ENCODE peak calls at places on chromosomes 1 and 21, in nine cellular contexts. N is heart left ventricle, F is suprapubic skin, P is testis, M is body of pancreas, R is pancreas, X is stomach, L is OCI-LY7, H is fibroblast of lung. E is an unnamed sample.

GRCh38 chr1:176541663-176542062 is 78.7 kb downstream of the PAPPA2 start:
- DNase-seq in N (no peak), F (no peak), P (no peak), M (no peak), R (no peak), X (no peak), L (no peak), H (no peak), E (no peak)

GRCh38 chr1:178093150-178093957 is 550 bp upstream of the RASAL2 start:
- DNase-seq in N (peak; percentile 94), F (peak; percentile 94), P (peak; percentile 96), M (peak; percentile 94), R (peak; percentile 91), X (peak; percentile 90), L (peak; percentile 64), H (peak; percentile 98), E (peak; percentile 95)

GRCh38 chr1:30130106-30130505 is 593.3 kb downstream of the MATN1 start:
- DNase-seq in N (no peak), F (no peak), P (no peak), M (no peak), R (no peak), X (no peak), L (no peak), H (no peak), E (no peak)

GRCh38 chr1:243845888-243846287 is 4.2 kb downstream of the AKT3 start:
- DNase-seq in N (no peak), F (no peak), P (no peak), M (no peak), R (no peak), X (no peak), L (no peak), H (no peak), E (no peak)

GRCh38 chr21:44946254-44947041 is 6.6 kb downstream of the SLX9 start:
- DNase-seq in N (no peak), F (peak; percentile 72), P (no peak), M (no peak), R (no peak), X (no peak), L (no peak), H (no peak), E (no peak)

GRCh38 chr1:23394176-23394575 is 24.5 kb upstream of the ZNF436 start:
- DNase-seq in N (no peak), F (no peak), P (no peak), M (no peak), R (no peak), X (no peak), L (no peak), H (peak; percentile 82), E (no peak)

GRCh38 chr1:116495534-116495933 is 75.3 kb downstream of the CD58 start:
- DNase-seq in N (no peak), F (no peak), P (no peak), M (no peak), R (no peak), X (no peak), L (no peak), H (peak; percentile 57), E (no peak)

GRCh38 chr1:9186082-9186859 is 48.3 kb upstream of the H6PD start:
- DNase-seq in N (no peak), F (no peak), P (no peak), M (no peak), R (no peak), X (no peak), L (no peak), H (peak; percentile 64), E (no peak)

GRCh38 chr1:38137164-38137563 is 90.6 kb upstream of the POU3F1 start:
- DNase-seq in N (no peak), F (no peak), P (no peak), M (no peak), R (no peak), X (no peak), L (no peak), H (no peak), E (no peak)

GRCh38 chr1:245704765-245705164 is 550.0 kb downstream of the KIF26B start:
- DNase-seq in N (no peak), F (no peak), P (no peak), M (no peak), R (no peak), X (no peak), L (no peak), H (peak; percentile 80), E (no peak)

GRCh38 chr1:198151688-198152087 is 5.1 kb upstream of the NEK7 start:
- DNase-seq in N (no peak), F (no peak), P (no peak), M (no peak), R (no peak), X (no peak), L (no peak), H (peak; percentile 73), E (no peak)

GRCh38 chr1:165483412-165483811 is 38.5 kb upstream of the RXRG start:
- DNase-seq in N (no peak), F (no peak), P (no peak), M (no peak), R (no peak), X (no peak), L (no peak), H (no peak), E (no peak)

GRCh38 chr1:210598135-210598652 is 269.5 kb downstream of the HHAT start:
- DNase-seq in N (peak; percentile 16), F (no peak), P (no peak), M (peak; percentile 54), R (no peak), X (no peak), L (no peak), H (peak; percentile 98), E (no peak)

GRCh38 chr1:106290805-106291537 is 765.5 kb upstream of the PRMT6 start:
- DNase-seq in N (no peak), F (no peak), P (peak; percentile 50), M (no peak), R (no peak), X (no peak), L (no peak), H (no peak), E (no peak)

GRCh38 chr1:24236170-24237045 is 49.3 kb upstream of the IFNLR1 start:
- DNase-seq in N (no peak), F (no peak), P (no peak), M (peak; percentile 9), R (no peak), X (peak; percentile 43), L (peak; percentile 16), H (peak; percentile 78), E (peak; percentile 65)

GRCh38 chr1:85894651-85895050 is 186.4 kb upstream of the ZNHIT6 start:
- DNase-seq in N (no peak), F (no peak), P (peak; percentile 54), M (peak; percentile 23), R (no peak), X (no peak), L (peak; percentile 23), H (peak; percentile 32), E (peak; percentile 37)

GRCh38 chr1:93980320-93980744 is 71.1 kb upstream of the GCLM start:
- DNase-seq in N (no peak), F (no peak), P (no peak), M (no peak), R (no peak), X (no peak), L (peak; percentile 36), H (peak; percentile 40), E (no peak)

GRCh38 chr1:31765516-31765915 is 1.4 kb upstream of the ADGRB2 start:
- DNase-seq in N (no peak), F (no peak), P (no peak), M (no peak), R (no peak), X (no peak), L (no peak), H (no peak), E (no peak)

GRCh38 chr1:177632923-177633322 is 336.9 kb downstream of the SEC16B start:
- DNase-seq in N (no peak), F (no peak), P (no peak), M (no peak), R (no peak), X (no peak), L (no peak), H (no peak), E (no peak)

DNA sequence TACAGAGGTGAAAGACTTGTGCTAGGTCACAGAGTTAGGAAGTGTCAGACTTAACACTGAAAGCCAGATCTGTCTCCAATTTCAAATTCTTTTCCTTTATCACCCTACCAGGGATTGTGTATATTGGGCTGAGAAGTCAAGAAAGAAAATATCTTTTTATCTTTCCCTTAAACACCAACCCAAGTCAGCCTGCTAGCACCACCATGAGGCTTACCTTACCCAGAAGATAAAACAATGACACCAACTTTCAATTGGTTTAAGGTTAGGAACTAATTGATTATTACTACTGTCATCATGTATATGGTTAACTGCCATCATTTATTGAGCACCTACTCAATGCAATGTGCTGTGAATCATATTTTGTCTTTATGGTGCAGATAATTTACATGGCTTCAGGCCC is 178.9 kb upstream of the FOXD3 start:
- DNase-seq in N (no peak), F (no peak), P (no peak), M (no peak), R (no peak), X (no peak), L (no peak), H (no peak), E (no peak)
- TF ChIP-seq CTCF in N (no peak), F (no peak), P (no peak), M (no peak), R (no peak), X (no peak), L (no peak), H (no peak), E (no peak)

DNA sequence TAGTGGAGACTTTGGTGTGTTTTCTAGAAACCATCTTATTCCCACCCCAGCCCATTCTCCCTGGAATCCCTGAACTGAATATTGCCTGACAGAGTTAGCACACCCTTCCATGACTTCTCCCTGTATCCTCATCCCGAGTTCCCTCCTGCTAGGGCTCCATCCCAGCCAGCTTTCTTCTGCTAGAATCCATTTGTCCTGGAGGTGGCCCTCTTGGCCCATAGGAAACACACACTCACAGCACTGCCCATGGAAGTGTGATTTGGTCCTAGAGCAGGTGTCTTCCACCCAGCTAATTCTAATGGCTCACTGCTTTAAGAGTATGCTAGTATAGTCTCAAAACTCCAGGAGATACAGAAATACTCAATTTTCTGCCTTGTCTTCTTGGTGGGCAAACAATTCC is 4.1 kb downstream of the KRTAP15-1 start:
- DNase-seq in N (no peak), F (no peak), P (no peak), M (no peak), R (no peak), X (no peak), L (no peak), H (no peak), E (no peak)
- TF ChIP-seq CTCF in N (peak; percentile 53), F (no peak), P (no peak), M (no peak), R (no peak), X (no peak), L (no peak), H (no peak), E (no peak)

GRCh38 chr1:220881918-220882891 is 3.0 kb downstream of the HLX start:
- DNase-seq in N (peak; percentile 42), F (no peak), P (no peak), M (peak; percentile 32), R (no peak), X (no peak), L (no peak), H (no peak), E (peak; percentile 24)
- TF ChIP-seq CTCF in N (peak; percentile 53), F (no peak), P (no peak), M (no peak), R (no peak), X (no peak), L (no peak), H (no peak), E (no peak)

DNA sequence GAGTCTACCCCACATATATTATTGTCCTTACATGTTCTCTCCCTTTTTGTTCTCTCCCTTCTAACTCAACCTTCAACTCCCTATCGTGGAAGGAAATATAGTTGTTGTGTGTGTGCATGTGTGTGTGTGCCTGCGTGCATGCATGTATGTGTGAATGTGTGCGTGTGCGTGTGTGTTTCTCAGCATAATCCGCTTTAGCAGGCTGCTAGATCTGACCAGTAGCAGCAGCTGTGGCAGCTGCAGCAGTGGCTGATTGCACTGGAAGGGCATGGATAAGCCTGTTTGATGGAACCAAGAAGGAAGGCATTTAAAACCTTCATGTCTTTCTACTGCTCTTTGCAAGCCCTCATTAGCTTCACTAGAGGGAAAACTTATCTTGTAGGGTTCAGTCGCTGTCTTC is 65.6 kb upstream of the IRF2BP2 start:
- DNase-seq in N (no peak), F (no peak), P (no peak), M (no peak), R (no peak), X (no peak), L (no peak), H (no peak), E (no peak)
- TF ChIP-seq CTCF in N (no peak), F (no peak), P (no peak), M (no peak), R (no peak), X (no peak), L (no peak), H (no peak), E (no peak)